ENCODE peak calls at places on chromosomes 11 and 22, in ten cellular contexts. Q, H, J, Z, L, E, W, B, R and D are unnamed samples.

GRCh38 chr22:36148411-36148810 is 12.1 kb downstream of the APOL3 start:
- DNase-seq in Q (no peak), E (no peak), B (no peak), Z (peak; percentile 19), L (no peak), R (no peak), W (no peak), J (no peak), H (no peak), D (no peak)

GRCh38 chr11:72519220-72519881 is 85.0 kb upstream of the CLPB start:
- DNase-seq in W (peak; percentile 56), R (no peak), Q (no peak), H (no peak), Z (no peak), E (no peak), B (no peak), J (no peak), L (peak; percentile 12), D (no peak)

GRCh38 chr22:23202812-23203451 is 22.6 kb downstream of the BCR start:
- DNase-seq in Q (no peak), B (no peak), J (no peak), H (no peak), W (no peak), E (no peak), Z (no peak), R (no peak), L (no peak), D (no peak)

GRCh38 chr22:25192406-25192805 is 7.3 kb upstream of the CRYBB3 start:
- DNase-seq in Q (no peak), H (no peak), J (no peak), B (no peak), L (no peak), E (no peak), Z (no peak), R (no peak), W (no peak), D (no peak)

GRCh38 chr22:27903805-27904473 is 15.1 kb downstream of the PITPNB start:
- DNase-seq in Q (no peak), H (no peak), J (no peak), Z (no peak), W (no peak), E (no peak), B (no peak), R (no peak), L (no peak), D (no peak)

GRCh38 chr11:26276798-26277424 is 55.0 kb upstream of the ANO3 start:
- DNase-seq in E (no peak), H (peak; percentile 9), Q (peak; percentile 11), B (peak; percentile 48), L (peak; percentile 12), J (no peak), R (peak; percentile 16), Z (peak; percentile 80), W (peak; percentile 49), D (peak; percentile 17)

GRCh38 chr11:123719452-123719851 is 22.0 kb downstream of the ZNF202 start:
- DNase-seq in H (no peak), B (no peak), R (no peak), Q (no peak), J (no peak), Z (no peak), E (no peak), W (no peak), L (no peak), D (no peak)

GRCh38 chr22:36334838-36335603 is 52.7 kb downstream of the MYH9 start:
- DNase-seq in L (no peak), H (no peak), E (no peak), J (no peak), Q (no peak), W (peak; percentile 54), Z (no peak), B (no peak), R (no peak), D (no peak)

GRCh38 chr11:76839326-76839725 is 21.4 kb upstream of the ACER3 start:
- DNase-seq in H (no peak), W (no peak), R (no peak), Z (no peak), B (no peak), L (no peak), E (no peak), Q (no peak), J (no peak), D (no peak)

GRCh38 chr11:2612884-2613571 is 86.8 kb downstream of the KCNQ1OT1 start:
- DNase-seq in E (no peak), Z (no peak), R (no peak), Q (no peak), J (no peak), H (no peak), B (no peak), W (no peak), L (no peak), D (no peak)

GRCh38 chr22:36432592-36433317 is 45.0 kb upstream of the MYH9 start:
- DNase-seq in Q (no peak), Z (no peak), B (no peak), L (no peak), J (no peak), W (no peak), E (no peak), H (no peak), R (no peak), D (no peak)

GRCh38 chr22:18032455-18033101 is 8.2 kb upstream of the MICAL3 start:
- DNase-seq in L (no peak), B (no peak), Q (no peak), J (no peak), E (no peak), R (no peak), Z (no peak), W (no peak), H (no peak), D (no peak)

GRCh38 chr22:34001701-34002466 is 81.6 kb upstream of the LARGE1 start:
- DNase-seq in E (no peak), Q (no peak), R (no peak), L (no peak), J (no peak), W (no peak), H (no peak), B (no peak), Z (no peak), D (no peak)

GRCh38 chr11:70763606-70764005 is 365.3 kb downstream of the CTTN start:
- DNase-seq in Z (no peak), B (no peak), E (no peak), R (no peak), Q (no peak), L (no peak), J (no peak), W (no peak), H (no peak), D (no peak)

GRCh38 chr11:121514401-121514981 is 61.7 kb upstream of the SORL1-AS1 start:
- DNase-seq in L (no peak), B (no peak), E (no peak), J (no peak), H (no peak), Z (no peak), R (no peak), Q (no peak), W (no peak), D (no peak)

GRCh38 chr11:11641581-11641980 is 19.8 kb upstream of the GALNT18 start:
- DNase-seq in W (no peak), E (no peak), B (no peak), L (no peak), J (no peak), Q (no peak), R (no peak), Z (no peak), H (no peak), D (no peak)

GRCh38 chr22:49620003-49620556 is 207.6 kb downstream of the BRD1 start:
- DNase-seq in J (no peak), R (no peak), W (no peak), Q (no peak), B (no peak), L (no peak), H (no peak), Z (no peak), E (no peak), D (no peak)